ENCODE peak calls at places on chromosomes 7 and 10, in five cellular contexts. X is activated T-helper 1 cell treated with anti-CD3 and anti-CD28 coated beads, Interleukin-12 subunit alpha, Interleukin-12 subunit beta, Interleukin-2, Interleukin-4 antibody, amounts not matched to agents 30 ng/mL and 10 ng/mL and 1 ng/mL, durations not matched to agents 14 hours and 24 hours and 36 hours; O is H54; B is stimulated activated naive B cell treated with anti-CD40 and anti-IgM and Interleukin-4, amounts not matched to agents 10 μg/mL and 1 μg/mL and 100 μg/mL, for 72 hours; G is B cell. U is an unnamed sample.

GRCh38 chr10:100008708-100009282 is 952 bp downstream of the DNMBP start:
- DNase-seq in X (no peak), O (no peak), B (no peak), G (no peak), U (no peak)

GRCh38 chr7:1742555-1743303 is 72.7 kb downstream of the ELFN1 start:
- DNase-seq in X (no peak), O (peak), B (no peak), G (peak), U (peak)

GRCh38 chr10:35585356-35585755 is 19.8 kb upstream of the GJD4 start:
- DNase-seq in X (no peak), O (no peak), B (no peak), G (no peak), U (no peak)

GRCh38 chr7:112654322-112655216 is 135.6 kb downstream of the TMEM168 start:
- DNase-seq in X (no peak), O (no peak), B (no peak), G (no peak), U (no peak)

GRCh38 chr7:40923631-40924030 is 779.3 kb downstream of the INHBA start:
- DNase-seq in X (no peak), O (no peak), B (no peak), G (no peak), U (no peak)

GRCh38 chr10:80662429-80663211 is 124.9 kb downstream of the SH2D4B start:
- DNase-seq in X (peak), O (peak), B (peak), G (peak), U (peak)

GRCh38 chr7:43303740-43304241 is 191.3 kb downstream of the HECW1 start:
- DNase-seq in X (no peak), O (no peak), B (no peak), G (no peak), U (peak)

GRCh38 chr10:104351067-104351681 is 2.5 kb upstream of the CFAP58 start:
- DNase-seq in X (no peak), O (no peak), B (no peak), G (no peak), U (no peak)

GRCh38 chr7:112467867-112468266 is 12.9 kb upstream of the LSMEM1 start:
- DNase-seq in X (no peak), O (no peak), B (no peak), G (no peak), U (no peak)

GRCh38 chr7:97064972-97065587 is 40.4 kb upstream of the DLX5 start:
- DNase-seq in X (no peak), O (peak), B (no peak), G (peak), U (peak)

GRCh38 chr10:103481974-103482531 is 3.0 kb upstream of the CALHM3 start:
- DNase-seq in X (peak), O (peak), B (no peak), G (peak), U (peak)

GRCh38 chr7:148807451-148807850 is 76.6 kb downstream of the EZH2 start:
- DNase-seq in X (no peak), O (no peak), B (no peak), G (no peak), U (no peak)

GRCh38 chr7:127798023-127798422 is 146.0 kb downstream of the SND1 start:
- DNase-seq in X (no peak), O (no peak), B (no peak), G (no peak), U (no peak)

GRCh38 chr10:20659225-20659624 is 237.9 kb downstream of the NEBL start:
- DNase-seq in X (no peak), O (no peak), B (no peak), G (no peak), U (no peak)

GRCh38 chr7:47652591-47652990 is 70.7 kb upstream of the TNS3 start:
- DNase-seq in X (no peak), O (no peak), B (no peak), G (no peak), U (no peak)